ENCODE peak calls at places on chromosome 4, in seven cellular contexts. X is CD8-positive, alpha-beta T cell; K is uterus; J is adipocyte; S is gastrocnemius medialis; H is GM23248; Q is left lung. G is an unnamed sample. For H3K36me3 and H3K9me3, the result is how much of the 10 kb centered on the place peaks cover.

GRCh38 chr4:126851391-126851790 is 781.4 kb upstream of the INTU start:
- DNase-seq in X (no peak), K (no peak), J (no peak), S (no peak), H (peak), Q (no peak), G (no peak)

GRCh38 chr4:156672492-156672891 is 299.1 kb downstream of the PDGFC start:
- DNase-seq in X (no peak), K (no peak), J (peak), S (no peak), H (peak), Q (no peak), G (peak)

GRCh38 chr4:145176641-145177432 is 3.6 kb downstream of the OTUD4 start:
- DNase-seq in X (no peak), K (no peak), J (no peak), S (no peak), H (peak), Q (no peak), G (no peak)

GRCh38 chr4:46404961-46405360 is 15.0 kb upstream of the GABRA2 start:
- DNase-seq in X (no peak), K (no peak), J (no peak), S (no peak), H (no peak), Q (no peak), G (no peak)

GRCh38 chr4:61532324-61532723 is 332.2 kb downstream of the ADGRL3 start:
- DNase-seq in X (no peak), K (no peak), J (no peak), S (no peak), H (no peak), Q (no peak), G (no peak)

GRCh38 chr4:169397762-169398161 is 127.0 kb upstream of the SH3RF1 start:
- DNase-seq in X (no peak), K (no peak), J (peak), S (no peak), H (peak), Q (no peak), G (no peak)

GRCh38 chr4:78218260-78218659 is 161.1 kb downstream of the FRAS1 start:
- DNase-seq in X (no peak), K (no peak), J (no peak), S (no peak), H (no peak), Q (no peak), G (no peak)

GRCh38 chr4:8297141-8297601 is 27.6 kb downstream of the HTRA3 start:
- DNase-seq in X (no peak), K (no peak), J (no peak), S (peak), H (no peak), Q (no peak), G (no peak)

GRCh38 chr4:82865592-82865991 is 25.4 kb downstream of the SEC31A start:
- DNase-seq in X (no peak), K (no peak), J (peak), S (no peak), H (peak), Q (no peak), G (no peak)

GRCh38 chr4:102430511-102430910 is 70.6 kb upstream of the NFKB1 start:
- DNase-seq in X (no peak), K (no peak), J (peak), S (no peak), H (peak), Q (no peak), G (no peak)

GRCh38 chr4:53014881-53015280 is 152.8 kb downstream of the RASL11B start:
- DNase-seq in X (no peak), K (no peak), J (peak), S (no peak), H (peak), Q (no peak), G (no peak)

DNA sequence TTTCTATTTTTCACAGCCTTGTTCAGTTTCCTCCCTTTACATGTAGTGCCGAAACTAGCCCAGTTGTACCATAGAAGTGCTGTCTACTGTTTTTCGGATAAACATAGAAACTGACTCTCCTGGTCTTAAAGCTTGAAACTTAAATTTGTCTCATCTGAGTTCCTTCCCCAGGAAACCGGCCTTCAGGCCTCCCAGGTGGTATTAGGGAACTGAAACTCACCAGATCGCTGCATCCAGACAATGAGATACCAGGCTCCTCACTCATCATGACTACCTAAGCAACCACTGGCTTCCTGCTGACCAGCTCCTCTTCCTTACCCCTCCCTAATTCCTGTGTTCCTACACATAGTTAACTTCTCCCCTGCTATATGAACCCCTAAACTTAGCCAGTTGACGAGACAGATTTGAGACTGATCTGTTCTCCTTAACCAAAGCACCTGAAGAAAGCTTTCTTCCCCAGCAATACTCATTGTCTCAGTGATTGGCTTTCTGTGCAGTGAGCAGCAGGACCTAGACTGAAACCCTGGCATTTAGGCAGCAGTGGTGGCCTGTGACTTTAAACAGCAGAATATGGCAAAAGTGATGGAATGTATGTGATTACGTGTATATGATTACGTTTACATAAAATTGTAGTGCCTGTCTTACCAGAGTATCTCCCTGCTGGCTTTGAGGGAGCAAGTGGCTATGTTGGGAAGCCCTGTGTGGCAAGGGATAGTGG is 959.1 kb upstream of the LCORL start:
- DNase-seq in X (no peak), K (no peak), J (no peak), S (no peak), H (no peak), Q (no peak), G (no peak)
- H3K4me3 ChIP-seq in X (no peak), K (no peak), J (no peak), S (no peak), H (no peak), Q (no peak), G (no peak)

GRCh38 chr4:7020290-7020689 is 22.9 kb upstream of the TADA2B start:
- DNase-seq in X (no peak), K (no peak), J (no peak), S (no peak), H (no peak), Q (no peak), G (no peak)
- H3K36me3 ChIP-seq in X (under half), K (under half), J (under half), S (under half), H (under half), Q (under half), G (under half)

GRCh38 chr4:91935217-91935616 is 368.5 kb upstream of the GRID2 start:
- DNase-seq in X (no peak), K (no peak), J (no peak), S (no peak), H (no peak), Q (no peak), G (no peak)

GRCh38 chr4:91936301-91936700 is 367.5 kb upstream of the GRID2 start:
- DNase-seq in X (no peak), K (no peak), J (peak), S (no peak), H (peak), Q (no peak), G (no peak)
- H3K9me3 ChIP-seq in X (under half), K (under half), J (under half), S (under half), H (under half), Q (under half), G (under half)

GRCh38 chr4:173446416-173446815 is 47.5 kb upstream of the SCRG1 start:
- DNase-seq in X (no peak), K (no peak), J (no peak), S (no peak), H (no peak), Q (no peak), G (no peak)
- H3K4me3 ChIP-seq in X (no peak), K (no peak), J (no peak), S (no peak), H (no peak), Q (no peak), G (no peak)

DNA sequence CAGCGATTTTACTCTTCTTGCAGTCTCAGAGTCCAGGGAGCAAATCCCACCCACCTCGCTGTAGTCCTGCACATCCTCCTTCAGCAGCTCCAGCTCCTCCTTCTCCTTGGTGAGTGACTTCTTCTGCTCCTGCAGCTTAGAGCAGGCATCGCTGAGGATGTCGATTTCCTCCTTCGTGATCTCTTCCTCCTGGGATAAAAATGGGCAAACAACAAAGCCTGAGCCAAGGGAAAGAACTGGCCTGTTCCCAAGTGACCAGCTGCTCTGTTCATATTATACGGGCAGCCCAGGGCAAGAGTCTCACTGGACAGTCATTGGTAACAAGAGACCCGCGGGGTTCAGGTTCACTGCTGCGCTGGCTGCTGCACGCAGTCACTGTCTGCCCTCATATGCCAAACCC is 26.2 kb downstream of the FGFR3 start:
- DNase-seq in X (no peak), K (no peak), J (no peak), S (peak), H (no peak), Q (no peak), G (no peak)
- H3K36me3 ChIP-seq in X (under half), K (under half), J (half or more), S (under half), H (under half), Q (under half), G (under half)

GRCh38 chr4:19806865-19807264 is 444.8 kb upstream of the SLIT2 start:
- DNase-seq in X (no peak), K (no peak), J (peak), S (no peak), H (peak), Q (no peak), G (no peak)
- H3K9me3 ChIP-seq in X (under half), K (under half), J (under half), S (under half), H (under half), Q (under half), G (under half)

GRCh38 chr4:41795796-41796195 is 47.3 kb upstream of the PHOX2B start:
- DNase-seq in X (no peak), K (no peak), J (no peak), S (no peak), H (no peak), Q (no peak), G (no peak)
- H3K4me3 ChIP-seq in X (no peak), K (no peak), J (no peak), S (no peak), H (no peak), Q (no peak), G (no peak)

DNA sequence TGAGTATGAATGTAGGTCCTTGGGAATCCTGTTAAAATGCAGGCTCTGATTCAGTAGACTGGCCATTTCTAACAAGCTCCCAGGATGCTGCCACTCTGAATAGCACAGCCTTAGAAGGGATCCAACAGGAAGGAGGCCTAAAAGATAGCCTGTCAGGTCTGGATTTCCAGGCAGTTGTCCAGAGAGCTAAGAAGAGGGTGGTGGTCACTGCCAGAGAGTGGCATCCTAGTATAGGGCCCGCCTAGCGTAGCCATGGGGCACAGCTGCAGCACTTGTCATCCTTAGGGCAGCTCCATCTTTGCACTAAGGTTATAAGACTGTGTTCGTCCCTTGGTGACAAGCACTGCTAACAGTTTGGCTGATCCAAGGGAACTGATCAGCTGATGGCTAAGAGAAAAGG is 20.5 kb upstream of the NUP54 start:
- DNase-seq in X (no peak), K (no peak), J (no peak), S (no peak), H (no peak), Q (no peak), G (no peak)
- H3K36me3 ChIP-seq in X (under half), K (under half), J (half or more), S (under half), H (half or more), Q (under half), G (under half)

GRCh38 chr4:110643096-110643495 is 20.2 kb upstream of the PITX2 start:
- DNase-seq in X (no peak), K (no peak), J (no peak), S (no peak), H (no peak), Q (no peak), G (no peak)

GRCh38 chr4:110644008-110644407 is 21.1 kb upstream of the PITX2 start:
- DNase-seq in X (no peak), K (no peak), J (no peak), S (no peak), H (no peak), Q (no peak), G (no peak)

GRCh38 chr4:110640608-110641007 is 17.7 kb upstream of the PITX2 start:
- DNase-seq in X (no peak), K (no peak), J (no peak), S (no peak), H (no peak), Q (no peak), G (no peak)

GRCh38 chr4:110639207-110640092 is 16.6 kb upstream of the PITX2 start:
- DNase-seq in X (no peak), K (no peak), J (no peak), S (no peak), H (no peak), Q (no peak), G (no peak)

GRCh38 chr4:110641218-110641617 is 18.3 kb upstream of the PITX2 start:
- DNase-seq in X (no peak), K (no peak), J (no peak), S (no peak), H (no peak), Q (no peak), G (no peak)
- H3K9me3 ChIP-seq in X (under half), K (under half), J (under half), S (under half), H (under half), Q (under half), G (under half)